ENCODE peak calls at places on chromosomes 7 and 10, in four cellular contexts. One of them, this sample, is unnamed.
A peak's percentile ranks its signal among the peaks of the same experiment; 100 is the strongest.

GRCh38 chr10:77114181-77114821 is 523.3 kb downstream of the KCNMA1 start:
- DNase-seq in activated naive CD8-positive, alpha-beta T cell treated with anti-CD3 and anti-CD28 coated beads, Interleukin-2, amount 50 U/mL, for 16 hours: no peak
- DNase-seq in thoracic aorta: no peak
- DNase-seq in heart left ventricle: no peak
- DNase-seq in this sample: no peak

GRCh38 chr10:101839421-101840063 is 4.1 kb downstream of the KCNIP2 start:
- DNase-seq in activated naive CD8-positive, alpha-beta T cell treated with anti-CD3 and anti-CD28 coated beads, Interleukin-2, amount 50 U/mL, for 16 hours: no peak
- DNase-seq in thoracic aorta: no peak
- DNase-seq in heart left ventricle: peak; percentile 58
- DNase-seq in this sample: peak; percentile 26

GRCh38 chr10:1010703-1011102 is 15.0 kb downstream of the IDI2 start:
- DNase-seq in activated naive CD8-positive, alpha-beta T cell treated with anti-CD3 and anti-CD28 coated beads, Interleukin-2, amount 50 U/mL, for 16 hours: no peak
- DNase-seq in thoracic aorta: no peak
- DNase-seq in heart left ventricle: no peak
- DNase-seq in this sample: no peak

GRCh38 chr10:131889755-131890154 is 11.1 kb upstream of the PPP2R2D start:
- DNase-seq in activated naive CD8-positive, alpha-beta T cell treated with anti-CD3 and anti-CD28 coated beads, Interleukin-2, amount 50 U/mL, for 16 hours: no peak
- DNase-seq in thoracic aorta: no peak
- DNase-seq in heart left ventricle: no peak
- DNase-seq in this sample: no peak

GRCh38 chr10:60281792-60282353 is 107.8 kb downstream of the ANK3 start:
- DNase-seq in activated naive CD8-positive, alpha-beta T cell treated with anti-CD3 and anti-CD28 coated beads, Interleukin-2, amount 50 U/mL, for 16 hours: no peak
- DNase-seq in thoracic aorta: no peak
- DNase-seq in heart left ventricle: peak; percentile 38
- DNase-seq in this sample: no peak

GRCh38 chr10:103090911-103091310 is 102.2 kb downstream of the NT5C2 start:
- DNase-seq in activated naive CD8-positive, alpha-beta T cell treated with anti-CD3 and anti-CD28 coated beads, Interleukin-2, amount 50 U/mL, for 16 hours: no peak
- DNase-seq in thoracic aorta: no peak
- DNase-seq in heart left ventricle: no peak
- DNase-seq in this sample: no peak

GRCh38 chr7:57071-57470 is 135.3 kb upstream of the FAM20C start:
- DNase-seq in activated naive CD8-positive, alpha-beta T cell treated with anti-CD3 and anti-CD28 coated beads, Interleukin-2, amount 50 U/mL, for 16 hours: no peak
- DNase-seq in thoracic aorta: no peak
- DNase-seq in heart left ventricle: no peak
- DNase-seq in this sample: no peak

GRCh38 chr10:28211759-28212158 is 91.1 kb downstream of the MPP7 start:
- DNase-seq in activated naive CD8-positive, alpha-beta T cell treated with anti-CD3 and anti-CD28 coated beads, Interleukin-2, amount 50 U/mL, for 16 hours: no peak
- DNase-seq in thoracic aorta: no peak
- DNase-seq in heart left ventricle: no peak
- DNase-seq in this sample: no peak

GRCh38 chr10:19845963-19846362 is 29.7 kb downstream of the PLXDC2 start:
- DNase-seq in activated naive CD8-positive, alpha-beta T cell treated with anti-CD3 and anti-CD28 coated beads, Interleukin-2, amount 50 U/mL, for 16 hours: no peak
- DNase-seq in thoracic aorta: no peak
- DNase-seq in heart left ventricle: no peak
- DNase-seq in this sample: no peak

GRCh38 chr10:129962092-129962494 is 2.0 kb downstream of the EBF3 start:
- DNase-seq in activated naive CD8-positive, alpha-beta T cell treated with anti-CD3 and anti-CD28 coated beads, Interleukin-2, amount 50 U/mL, for 16 hours: no peak
- DNase-seq in thoracic aorta: no peak
- DNase-seq in heart left ventricle: no peak
- DNase-seq in this sample: no peak

GRCh38 chr7:127252736-127253288 is at the start of gene GRM8:
- DNase-seq in activated naive CD8-positive, alpha-beta T cell treated with anti-CD3 and anti-CD28 coated beads, Interleukin-2, amount 50 U/mL, for 16 hours: no peak
- DNase-seq in thoracic aorta: peak; percentile 10
- DNase-seq in heart left ventricle: peak; percentile 47
- DNase-seq in this sample: peak; percentile 80

GRCh38 chr10:113663908-113664307 is at the start of gene NRAP:
- DNase-seq in activated naive CD8-positive, alpha-beta T cell treated with anti-CD3 and anti-CD28 coated beads, Interleukin-2, amount 50 U/mL, for 16 hours: no peak
- DNase-seq in thoracic aorta: no peak
- DNase-seq in heart left ventricle: peak; percentile 52
- DNase-seq in this sample: no peak

GRCh38 chr10:78178940-78179339 is 145.3 kb downstream of the RPS24 start:
- DNase-seq in activated naive CD8-positive, alpha-beta T cell treated with anti-CD3 and anti-CD28 coated beads, Interleukin-2, amount 50 U/mL, for 16 hours: no peak
- DNase-seq in thoracic aorta: no peak
- DNase-seq in heart left ventricle: no peak
- DNase-seq in this sample: no peak

GRCh38 chr10:86730227-86730626 is 26.2 kb upstream of the BMPR1A start:
- DNase-seq in activated naive CD8-positive, alpha-beta T cell treated with anti-CD3 and anti-CD28 coated beads, Interleukin-2, amount 50 U/mL, for 16 hours: no peak
- DNase-seq in thoracic aorta: no peak
- DNase-seq in heart left ventricle: peak; percentile 65
- DNase-seq in this sample: no peak

GRCh38 chr10:20508921-20509320 is 388.2 kb downstream of the NEBL start:
- DNase-seq in activated naive CD8-positive, alpha-beta T cell treated with anti-CD3 and anti-CD28 coated beads, Interleukin-2, amount 50 U/mL, for 16 hours: no peak
- DNase-seq in thoracic aorta: no peak
- DNase-seq in heart left ventricle: no peak
- DNase-seq in this sample: no peak

GRCh38 chr10:12130237-12130872 is 878 bp downstream of the SEC61A2 start:
- DNase-seq in activated naive CD8-positive, alpha-beta T cell treated with anti-CD3 and anti-CD28 coated beads, Interleukin-2, amount 50 U/mL, for 16 hours: no peak
- DNase-seq in thoracic aorta: no peak
- DNase-seq in heart left ventricle: no peak
- DNase-seq in this sample: peak; percentile 69

GRCh38 chr7:124162667-124163066 is 129.8 kb upstream of the TMEM229A start:
- DNase-seq in activated naive CD8-positive, alpha-beta T cell treated with anti-CD3 and anti-CD28 coated beads, Interleukin-2, amount 50 U/mL, for 16 hours: no peak
- DNase-seq in thoracic aorta: no peak
- DNase-seq in heart left ventricle: no peak
- DNase-seq in this sample: no peak

GRCh38 chr10:48361201-48361600 is 54.7 kb downstream of the MAPK8 start:
- DNase-seq in activated naive CD8-positive, alpha-beta T cell treated with anti-CD3 and anti-CD28 coated beads, Interleukin-2, amount 50 U/mL, for 16 hours: no peak
- DNase-seq in thoracic aorta: no peak
- DNase-seq in heart left ventricle: no peak
- DNase-seq in this sample: no peak

GRCh38 chr10:69360485-69361302 is 56.0 kb downstream of the TACR2 start:
- DNase-seq in activated naive CD8-positive, alpha-beta T cell treated with anti-CD3 and anti-CD28 coated beads, Interleukin-2, amount 50 U/mL, for 16 hours: no peak
- DNase-seq in thoracic aorta: peak; percentile 73
- DNase-seq in heart left ventricle: peak; percentile 84
- DNase-seq in this sample: no peak

GRCh38 chr7:131642429-131642828 is 86.0 kb upstream of the PODXL start:
- DNase-seq in activated naive CD8-positive, alpha-beta T cell treated with anti-CD3 and anti-CD28 coated beads, Interleukin-2, amount 50 U/mL, for 16 hours: no peak
- DNase-seq in thoracic aorta: no peak
- DNase-seq in heart left ventricle: no peak
- DNase-seq in this sample: no peak

GRCh38 chr10:4088354-4089066 is 303.5 kb upstream of the KLF6 start:
- DNase-seq in activated naive CD8-positive, alpha-beta T cell treated with anti-CD3 and anti-CD28 coated beads, Interleukin-2, amount 50 U/mL, for 16 hours: no peak
- DNase-seq in thoracic aorta: no peak
- DNase-seq in heart left ventricle: no peak
- DNase-seq in this sample: no peak

GRCh38 chr10:12186324-12186723 is 9.4 kb downstream of the NUDT5 start:
- DNase-seq in activated naive CD8-positive, alpha-beta T cell treated with anti-CD3 and anti-CD28 coated beads, Interleukin-2, amount 50 U/mL, for 16 hours: no peak
- DNase-seq in thoracic aorta: no peak
- DNase-seq in heart left ventricle: no peak
- DNase-seq in this sample: no peak

GRCh38 chr10:95430231-95430951 is 130.8 kb downstream of the SORBS1 start:
- DNase-seq in activated naive CD8-positive, alpha-beta T cell treated with anti-CD3 and anti-CD28 coated beads, Interleukin-2, amount 50 U/mL, for 16 hours: no peak
- DNase-seq in thoracic aorta: no peak
- DNase-seq in heart left ventricle: no peak
- DNase-seq in this sample: peak; percentile 73

GRCh38 chr7:84629216-84629615 is 434.6 kb upstream of the SEMA3A start:
- DNase-seq in activated naive CD8-positive, alpha-beta T cell treated with anti-CD3 and anti-CD28 coated beads, Interleukin-2, amount 50 U/mL, for 16 hours: no peak
- DNase-seq in thoracic aorta: no peak
- DNase-seq in heart left ventricle: no peak
- DNase-seq in this sample: no peak

This sample was measured in D341Med.